ENCODE peak calls at places on chromosomes 6 and 20, in five cellular contexts. One of them, this sample, is unnamed.

GRCh38 chr6:138115877-138116660 is 8.8 kb upstream of the PERP start:
- DNase-seq in neuronal stem cell: peak
- DNase-seq in mesenchymal stem cell: peak
- DNase-seq in H1: no peak
- DNase-seq in trophoblast cell: peak
- DNase-seq in this sample: no peak

GRCh38 chr20:1983311-1983710 is 10.5 kb downstream of the PDYN start:
- DNase-seq in neuronal stem cell: no peak
- DNase-seq in mesenchymal stem cell: no peak
- DNase-seq in H1: no peak
- DNase-seq in trophoblast cell: no peak
- DNase-seq in this sample: no peak

GRCh38 chr6:16205377-16206144 is 32.8 kb upstream of the GMPR start:
- DNase-seq in neuronal stem cell: no peak
- DNase-seq in mesenchymal stem cell: peak
- DNase-seq in H1: no peak
- DNase-seq in trophoblast cell: no peak
- DNase-seq in this sample: no peak

GRCh38 chr6:138052783-138053182 is 54.4 kb downstream of the PERP start:
- DNase-seq in neuronal stem cell: no peak
- DNase-seq in mesenchymal stem cell: no peak
- DNase-seq in H1: no peak
- DNase-seq in trophoblast cell: peak
- DNase-seq in this sample: no peak

GRCh38 chr6:74879234-74879633 is 326.6 kb downstream of the COL12A1 start:
- DNase-seq in neuronal stem cell: no peak
- DNase-seq in mesenchymal stem cell: peak
- DNase-seq in H1: no peak
- DNase-seq in trophoblast cell: peak
- DNase-seq in this sample: no peak

GRCh38 chr6:37155394-37156312 is 14.3 kb upstream of the PIM1 start:
- DNase-seq in neuronal stem cell: no peak
- DNase-seq in mesenchymal stem cell: no peak
- DNase-seq in H1: no peak
- DNase-seq in trophoblast cell: no peak
- DNase-seq in this sample: no peak

GRCh38 chr6:111750753-111751684 is 122.2 kb downstream of the FYN start:
- DNase-seq in neuronal stem cell: no peak
- DNase-seq in mesenchymal stem cell: peak
- DNase-seq in H1: peak
- DNase-seq in trophoblast cell: no peak
- DNase-seq in this sample: peak

GRCh38 chr6:156423829-156424228 is 353.3 kb upstream of the ARID1B start:
- DNase-seq in neuronal stem cell: no peak
- DNase-seq in mesenchymal stem cell: no peak
- DNase-seq in H1: no peak
- DNase-seq in trophoblast cell: no peak
- DNase-seq in this sample: no peak

GRCh38 chr6:145241039-145241438 is 494.3 kb downstream of the EPM2A start:
- DNase-seq in neuronal stem cell: no peak
- DNase-seq in mesenchymal stem cell: peak
- DNase-seq in H1: no peak
- DNase-seq in trophoblast cell: no peak
- DNase-seq in this sample: no peak

GRCh38 chr6:155158044-155158843 is 105.6 kb upstream of the CLDN20 start:
- DNase-seq in neuronal stem cell: no peak
- DNase-seq in mesenchymal stem cell: peak
- DNase-seq in H1: no peak
- DNase-seq in trophoblast cell: no peak
- DNase-seq in this sample: no peak

GRCh38 chr6:106192824-106193223 is 106.7 kb downstream of the PRDM1 start:
- DNase-seq in neuronal stem cell: no peak
- DNase-seq in mesenchymal stem cell: peak
- DNase-seq in H1: no peak
- DNase-seq in trophoblast cell: no peak
- DNase-seq in this sample: no peak

GRCh38 chr6:146367061-146367460 is 176.6 kb upstream of the RAB32 start:
- DNase-seq in neuronal stem cell: no peak
- DNase-seq in mesenchymal stem cell: no peak
- DNase-seq in H1: no peak
- DNase-seq in trophoblast cell: no peak
- DNase-seq in this sample: no peak

GRCh38 chr6:127207591-127208120 is 59.0 kb upstream of the RNF146 start:
- DNase-seq in neuronal stem cell: no peak
- DNase-seq in mesenchymal stem cell: no peak
- DNase-seq in H1: no peak
- DNase-seq in trophoblast cell: no peak
- DNase-seq in this sample: no peak

GRCh38 chr6:139370047-139370706 is 4.3 kb downstream of the CITED2 start:
- DNase-seq in neuronal stem cell: peak
- DNase-seq in mesenchymal stem cell: peak
- DNase-seq in H1: no peak
- DNase-seq in trophoblast cell: peak
- DNase-seq in this sample: no peak

GRCh38 chr6:21748343-21749063 is 155.0 kb downstream of the SOX4 start:
- DNase-seq in neuronal stem cell: no peak
- DNase-seq in mesenchymal stem cell: no peak
- DNase-seq in H1: no peak
- DNase-seq in trophoblast cell: no peak
- DNase-seq in this sample: no peak

GRCh38 chr6:111888928-111889696 is 15.9 kb upstream of the FYN start:
- DNase-seq in neuronal stem cell: peak
- DNase-seq in mesenchymal stem cell: peak
- DNase-seq in H1: no peak
- DNase-seq in trophoblast cell: no peak
- DNase-seq in this sample: peak

GRCh38 chr6:78909391-78909790 is 42.0 kb downstream of the IRAK1BP1 start:
- DNase-seq in neuronal stem cell: no peak
- DNase-seq in mesenchymal stem cell: peak
- DNase-seq in H1: no peak
- DNase-seq in trophoblast cell: no peak
- DNase-seq in this sample: no peak

GRCh38 chr20:5806457-5807263 is 56.5 kb downstream of the SHLD1 start:
- DNase-seq in neuronal stem cell: no peak
- DNase-seq in mesenchymal stem cell: no peak
- DNase-seq in H1: no peak
- DNase-seq in trophoblast cell: no peak
- DNase-seq in this sample: no peak

GRCh38 chr6:159805418-159806020 is 5.4 kb downstream of the PNLDC1 start:
- DNase-seq in neuronal stem cell: no peak
- DNase-seq in mesenchymal stem cell: no peak
- DNase-seq in H1: no peak
- DNase-seq in trophoblast cell: peak
- DNase-seq in this sample: no peak

GRCh38 chr6:524803-525202 is 132.1 kb downstream of the HUS1B start:
- DNase-seq in neuronal stem cell: no peak
- DNase-seq in mesenchymal stem cell: no peak
- DNase-seq in H1: no peak
- DNase-seq in trophoblast cell: no peak
- DNase-seq in this sample: no peak

GRCh38 chr6:101597711-101598110 is 204.2 kb downstream of the GRIK2 start:
- DNase-seq in neuronal stem cell: no peak
- DNase-seq in mesenchymal stem cell: peak
- DNase-seq in H1: no peak
- DNase-seq in trophoblast cell: peak
- DNase-seq in this sample: no peak

GRCh38 chr6:53679446-53679933 is 13.9 kb upstream of the KLHL31 start:
- DNase-seq in neuronal stem cell: no peak
- DNase-seq in mesenchymal stem cell: peak
- DNase-seq in H1: no peak
- DNase-seq in trophoblast cell: peak
- DNase-seq in this sample: peak

GRCh38 chr6:168596316-168596715 is 155.3 kb downstream of the SMOC2 start:
- DNase-seq in neuronal stem cell: no peak
- DNase-seq in mesenchymal stem cell: no peak
- DNase-seq in H1: no peak
- DNase-seq in trophoblast cell: no peak
- DNase-seq in this sample: no peak

GRCh38 chr6:108944707-108945685 is 96.8 kb downstream of the ARMC2 start:
- DNase-seq in neuronal stem cell: no peak
- DNase-seq in mesenchymal stem cell: peak
- DNase-seq in H1: no peak
- DNase-seq in trophoblast cell: peak
- DNase-seq in this sample: no peak

GRCh38 chr6:134299236-134299635 is 18.7 kb downstream of the SGK1 start:
- DNase-seq in neuronal stem cell: no peak
- DNase-seq in mesenchymal stem cell: peak
- DNase-seq in H1: no peak
- DNase-seq in trophoblast cell: no peak
- DNase-seq in this sample: no peak

GRCh38 chr6:139751179-139751578 is 376.7 kb upstream of the CITED2 start:
- DNase-seq in neuronal stem cell: no peak
- DNase-seq in mesenchymal stem cell: no peak
- DNase-seq in H1: no peak
- DNase-seq in trophoblast cell: peak
- DNase-seq in this sample: no peak

GRCh38 chr6:27505209-27506027 is 32.5 kb upstream of the ZNF184 start:
- DNase-seq in neuronal stem cell: peak
- DNase-seq in mesenchymal stem cell: peak
- DNase-seq in H1: peak
- DNase-seq in trophoblast cell: peak
- DNase-seq in this sample: peak

GRCh38 chr20:2470051-2470431 is 548 bp downstream of the SNRPB start:
- DNase-seq in neuronal stem cell: peak
- DNase-seq in mesenchymal stem cell: peak
- DNase-seq in H1: no peak
- DNase-seq in trophoblast cell: peak
- DNase-seq in this sample: no peak

GRCh38 chr6:28139860-28140500 is 1.7 kb upstream of the ZKSCAN8 start:
- DNase-seq in neuronal stem cell: no peak
- DNase-seq in mesenchymal stem cell: no peak
- DNase-seq in H1: no peak
- DNase-seq in trophoblast cell: no peak
- DNase-seq in this sample: no peak

GRCh38 chr20:63738687-63739128 is 868 bp upstream of the SLC2A4RG start:
- DNase-seq in neuronal stem cell: peak
- DNase-seq in mesenchymal stem cell: peak
- DNase-seq in H1: no peak
- DNase-seq in trophoblast cell: peak
- DNase-seq in this sample: peak

DNA sequence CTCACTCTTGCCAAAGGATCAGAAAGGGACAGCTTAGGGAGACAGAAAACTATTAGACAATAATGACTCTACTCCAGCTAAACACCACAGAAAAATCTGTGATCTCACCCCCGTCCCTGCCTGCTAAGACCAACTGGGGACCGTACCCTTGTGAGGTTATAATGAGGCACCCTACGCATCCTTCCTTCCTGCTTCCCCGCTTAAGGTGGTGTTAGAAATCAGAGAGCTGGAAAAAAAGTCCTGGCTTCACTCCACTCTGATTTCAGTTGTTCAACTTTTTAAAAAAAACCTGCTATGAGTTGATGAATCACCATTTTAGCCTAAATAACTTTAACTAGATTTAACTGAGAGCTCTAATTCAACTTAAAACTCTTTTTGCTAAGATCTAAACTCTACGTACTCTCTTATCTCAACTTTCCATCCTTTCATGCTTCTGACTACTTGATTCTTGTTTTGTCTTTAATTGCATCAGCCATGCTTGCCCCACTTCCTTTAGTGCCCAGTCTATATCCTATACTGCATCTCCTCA is 35.8 kb upstream of the TMEM14A start:
- DNase-seq in neuronal stem cell: no peak
- DNase-seq in mesenchymal stem cell: peak
- DNase-seq in H1: no peak
- DNase-seq in trophoblast cell: no peak
- DNase-seq in this sample: no peak
- H2BK5ac ChIP-seq in neuronal stem cell: no peak
- H2BK5ac ChIP-seq in mesenchymal stem cell: no peak
- H2BK5ac ChIP-seq in H1: no peak
- H2BK5ac ChIP-seq in trophoblast cell: no peak
- H2BK5ac ChIP-seq in this sample: no peak

DNA sequence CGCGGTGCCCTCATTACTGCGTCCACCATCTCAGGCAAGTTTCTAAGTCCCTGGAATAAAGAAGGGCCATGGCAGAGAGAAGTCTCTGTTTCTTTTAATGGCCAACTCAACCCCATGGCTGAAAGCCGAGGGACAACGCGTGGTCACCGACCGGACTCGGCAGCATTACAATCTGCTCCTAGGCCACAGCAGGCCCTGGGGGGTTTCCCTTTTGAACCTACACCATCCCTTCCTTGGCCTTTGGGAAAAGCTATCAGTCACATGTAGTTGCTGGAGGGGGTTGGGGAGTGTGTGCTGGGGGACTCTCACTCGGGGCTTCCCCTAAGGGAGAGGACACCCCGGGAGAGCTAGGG is 11.1 kb upstream of the FAM83C start:
- DNase-seq in neuronal stem cell: no peak
- DNase-seq in mesenchymal stem cell: no peak
- DNase-seq in H1: no peak
- DNase-seq in trophoblast cell: no peak
- DNase-seq in this sample: no peak
- H3K18ac ChIP-seq in neuronal stem cell: no peak
- H3K18ac ChIP-seq in mesenchymal stem cell: no peak
- H3K18ac ChIP-seq in H1: no peak
- H3K18ac ChIP-seq in trophoblast cell: no peak
- H3K18ac ChIP-seq in this sample: no peak

DNA sequence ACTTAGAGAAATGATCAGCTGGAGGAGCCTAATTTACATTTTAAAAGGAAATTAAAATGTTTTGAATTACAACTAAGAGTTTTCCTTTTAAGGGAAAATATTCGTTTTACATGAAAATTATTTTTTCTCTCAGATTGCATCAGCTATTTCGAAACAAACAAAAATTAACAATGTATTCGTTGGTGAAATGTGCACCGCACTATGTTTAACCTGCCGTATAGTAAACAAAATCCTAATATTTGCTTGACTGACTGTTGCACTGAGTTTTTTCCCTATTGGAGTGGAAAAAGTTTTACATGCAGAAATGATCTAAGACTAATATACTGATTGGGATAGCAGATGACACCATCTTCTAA is 5.7 kb downstream of the PDE10A start:
- DNase-seq in neuronal stem cell: no peak
- DNase-seq in mesenchymal stem cell: no peak
- DNase-seq in H1: no peak
- DNase-seq in trophoblast cell: peak
- DNase-seq in this sample: no peak
- H2BK12ac ChIP-seq in neuronal stem cell: no peak
- H2BK12ac ChIP-seq in mesenchymal stem cell: no peak
- H2BK12ac ChIP-seq in H1: no peak
- H2BK12ac ChIP-seq in trophoblast cell: no peak
- H2BK12ac ChIP-seq in this sample: no peak

DNA sequence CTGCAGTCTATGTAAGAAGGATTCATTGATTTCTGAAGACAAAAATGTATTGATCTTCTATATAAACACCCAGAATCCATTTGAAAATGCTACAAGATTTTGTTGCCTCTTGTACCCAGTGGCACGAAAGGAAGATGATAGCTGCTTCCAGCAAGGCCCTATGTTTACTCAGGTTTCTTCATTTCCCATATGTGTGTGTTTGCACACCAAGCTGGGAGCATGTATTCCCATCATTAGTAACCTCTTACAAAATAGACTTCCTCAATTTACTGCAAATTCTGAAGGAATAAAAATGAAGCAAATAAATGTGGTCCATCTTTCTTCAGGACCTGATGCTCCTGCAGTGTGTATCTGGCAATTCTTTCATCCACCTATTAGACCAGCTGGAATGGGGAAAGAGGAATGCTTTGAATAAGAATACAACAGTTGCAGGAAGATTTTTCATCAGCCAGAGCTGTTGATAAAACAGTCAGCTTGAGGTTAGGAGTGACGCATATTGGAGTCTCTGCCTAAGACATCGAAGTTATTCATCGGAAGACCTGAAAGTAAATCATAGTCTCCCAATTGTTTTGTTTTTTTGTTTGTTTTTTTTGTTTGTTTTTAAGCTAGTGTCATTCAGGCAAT is 132.3 kb downstream of the PDE7B start:
- DNase-seq in neuronal stem cell: no peak
- DNase-seq in mesenchymal stem cell: no peak
- DNase-seq in H1: no peak
- DNase-seq in trophoblast cell: no peak
- DNase-seq in this sample: no peak
- H2BK5ac ChIP-seq in neuronal stem cell: no peak
- H2BK5ac ChIP-seq in mesenchymal stem cell: no peak
- H2BK5ac ChIP-seq in H1: no peak
- H2BK5ac ChIP-seq in trophoblast cell: no peak
- H2BK5ac ChIP-seq in this sample: no peak